ENCODE peak calls at places on chromosomes 3 and 15, in five cellular contexts. L is NCI-H1694 treated with DMSO at 0.1 percent for 48 hours, P is gastrocnemius medialis, R is T-helper 17 cell, K is left cardiac atrium. F is an unnamed sample.

GRCh38 chr3:100693225-100693624 is 16.1 kb upstream of the TFG start:
- DNase-seq in L (no peak), P (no peak), R (no peak), K (no peak), F (no peak)

GRCh38 chr15:41465822-41466421 is 27.8 kb upstream of the ITPKA start:
- DNase-seq in L (peak; percentile 24), P (no peak), R (no peak), K (no peak), F (no peak)

GRCh38 chr3:4665197-4665596 is 172.0 kb downstream of the ITPR1 start:
- DNase-seq in L (no peak), P (no peak), R (no peak), K (no peak), F (no peak)

GRCh38 chr15:83287541-83288027 is 3.1 kb upstream of the BNC1 start:
- DNase-seq in L (no peak), P (no peak), R (no peak), K (no peak), F (no peak)

GRCh38 chr15:58532126-58532525 is 100.3 kb downstream of the LIPC start:
- DNase-seq in L (no peak), P (no peak), R (no peak), K (no peak), F (no peak)

GRCh38 chr3:38018296-38019266 is 10.9 kb downstream of the PLCD1 start:
- DNase-seq in L (no peak), P (no peak), R (no peak), K (no peak), F (no peak)

GRCh38 chr3:48614044-48614443 is 4.6 kb upstream of the UQCRC1 start:
- DNase-seq in L (peak; percentile 2), P (no peak), R (no peak), K (no peak), F (no peak)

GRCh38 chr15:62732078-62732477 is 310.5 kb upstream of the TPM1 start:
- DNase-seq in L (no peak), P (no peak), R (no peak), K (no peak), F (no peak)

GRCh38 chr15:70321106-70321809 is 223.5 kb upstream of the TLE3 start:
- DNase-seq in L (no peak), P (no peak), R (no peak), K (no peak), F (no peak)

GRCh38 chr3:58524326-58524888 is 12.6 kb downstream of the ACOX2 start:
- DNase-seq in L (no peak), P (no peak), R (no peak), K (no peak), F (no peak)

GRCh38 chr3:183581496-183582155 is 26.1 kb upstream of the KLHL6 start:
- DNase-seq in L (no peak), P (no peak), R (no peak), K (no peak), F (no peak)

GRCh38 chr3:82353281-82354171 is 592.1 kb upstream of the GBE1 start:
- DNase-seq in L (no peak), P (no peak), R (no peak), K (peak; percentile 24), F (no peak)

GRCh38 chr3:29202368-29202767 is 78.5 kb upstream of the RBMS3 start:
- DNase-seq in L (no peak), P (no peak), R (no peak), K (no peak), F (no peak)

GRCh38 chr3:22713936-22714335 is 489.2 kb upstream of the UBE2E2 start:
- DNase-seq in L (no peak), P (no peak), R (no peak), K (no peak), F (no peak)

GRCh38 chr15:40047413-40048154 is 8.6 kb upstream of the SRP14 start:
- DNase-seq in L (no peak), P (no peak), R (peak; percentile 28), K (peak; percentile 58), F (no peak)

GRCh38 chr3:175940881-175941280 is 1081.7 kb downstream of the NAALADL2 start:
- DNase-seq in L (no peak), P (no peak), R (no peak), K (no peak), F (no peak)

GRCh38 chr3:142645236-142645793 is 49.1 kb downstream of the PLS1 start:
- DNase-seq in L (no peak), P (no peak), R (no peak), K (no peak), F (no peak)

GRCh38 chr15:51366911-51367310 is 25.5 kb downstream of the GLDN start:
- DNase-seq in L (no peak), P (peak; percentile 30), R (no peak), K (peak; percentile 55), F (no peak)

GRCh38 chr3:168511428-168512014 is 415.8 kb upstream of the GOLIM4 start:
- DNase-seq in L (peak; percentile 5), P (no peak), R (no peak), K (no peak), F (no peak)

GRCh38 chr3:71245971-71246860 is 337.3 kb downstream of the FOXP1 start:
- DNase-seq in L (no peak), P (no peak), R (no peak), K (no peak), F (no peak)

GRCh38 chr3:55678521-55679216 is 191.6 kb upstream of the WNT5A start:
- DNase-seq in L (no peak), P (peak; percentile 25), R (no peak), K (no peak), F (no peak)

GRCh38 chr3:81302045-81302444 is 459.4 kb downstream of the GBE1 start:
- DNase-seq in L (peak; percentile 0), P (no peak), R (no peak), K (peak; percentile 24), F (no peak)

GRCh38 chr3:150495563-150496168 is 50.6 kb downstream of the SERP1 start:
- DNase-seq in L (peak; percentile 70), P (no peak), R (no peak), K (no peak), F (no peak)

GRCh38 chr3:196726788-196727675 is 12.6 kb upstream of the PAK2 start:
- DNase-seq in L (no peak), P (no peak), R (no peak), K (no peak), F (no peak)